ENCODE peak calls at places on chromosomes 13 and 19, in five cellular contexts. Y, E, U, G and M are unnamed samples.

GRCh38 chr13:26558074-26558805 is 757 bp downstream of the WASF3 start:
- ATAC-seq in G (peak; percentile 36), U (no peak), Y (peak; percentile 5), E (no peak), M (no peak)

GRCh38 chr19:5547881-5548280 is 19.9 kb downstream of the TINCR start:
- ATAC-seq in G (no peak), Y (peak; percentile 16), U (no peak), E (no peak), M (no peak)

GRCh38 chr19:24048261-24048660 is 38.7 kb upstream of the ZNF254 start:
- ATAC-seq in U (no peak), E (no peak), Y (no peak), G (no peak), M (no peak)

GRCh38 chr13:82758056-82758455 is 1124.2 kb downstream of the SLITRK1 start:
- ATAC-seq in E (no peak), U (no peak), G (no peak), Y (no peak), M (no peak)

GRCh38 chr13:40215311-40215710 is 451.1 kb downstream of the FOXO1 start:
- ATAC-seq in U (no peak), Y (no peak), E (no peak), G (no peak), M (no peak)

GRCh38 chr13:45728759-45729158 is 26.6 kb downstream of the CBY2 start:
- ATAC-seq in Y (no peak), U (no peak), G (peak; percentile 49), E (peak; percentile 54), M (no peak)

GRCh38 chr19:54883228-54883627 is 9.2 kb downstream of the FCAR start:
- ATAC-seq in U (no peak), G (no peak), Y (no peak), E (no peak), M (no peak)

GRCh38 chr19:6064703-6065073 is 45.6 kb downstream of the RFX2 start:
- ATAC-seq in E (no peak), U (no peak), G (no peak), Y (no peak), M (no peak)

GRCh38 chr19:45069056-45069455 is 7.2 kb downstream of the ZNF296 start:
- ATAC-seq in U (peak; percentile 18), G (no peak), E (no peak), Y (peak; percentile 44), M (no peak)

GRCh38 chr19:2320939-2321338 is 7.4 kb downstream of the LSM7 start:
- ATAC-seq in U (no peak), G (no peak), E (no peak), Y (no peak), M (no peak)

GRCh38 chr19:43976732-43977131 is 7.3 kb upstream of the ZNF155 start:
- ATAC-seq in U (no peak), Y (no peak), E (no peak), G (no peak), M (no peak)

GRCh38 chr13:75196112-75196855 is 285.7 kb downstream of the TBC1D4 start:
- ATAC-seq in E (no peak), G (no peak), Y (no peak), U (no peak), M (no peak)

GRCh38 chr13:92826197-92826596 is 400.4 kb upstream of the GPC6 start:
- ATAC-seq in G (no peak), Y (no peak), E (no peak), U (no peak), M (no peak)

GRCh38 chr13:43767351-43767901 is 19.3 kb downstream of the ENOX1 start:
- ATAC-seq in G (peak; percentile 45), U (peak; percentile 90), E (no peak), Y (peak; percentile 71), M (peak; percentile 75)

GRCh38 chr19:2274937-2275535 is 6.9 kb downstream of the PEAK3 start:
- ATAC-seq in Y (peak; percentile 32), E (no peak), G (no peak), U (peak; percentile 49), M (peak; percentile 15)

GRCh38 chr13:80037505-80037888 is 303.4 kb downstream of the SPRY2 start:
- ATAC-seq in G (no peak), E (peak; percentile 36), Y (no peak), U (no peak), M (no peak)

GRCh38 chr19:49556412-49557398 is 23.7 kb downstream of the NOSIP start:
- ATAC-seq in G (peak; percentile 44), E (peak; percentile 13), U (no peak), Y (peak; percentile 16), M (no peak)

GRCh38 chr19:46350758-46351159 is 3.9 kb downstream of the PPP5C start:
- ATAC-seq in U (peak; percentile 38), E (peak; percentile 35), Y (no peak), G (no peak), M (no peak)

GRCh38 chr19:8001651-8001994 is 3.8 kb downstream of the ELAVL1 start:
- ATAC-seq in Y (no peak), G (no peak), E (no peak), U (no peak), M (no peak)

GRCh38 chr13:41643502-41643901 is 186.2 kb downstream of the RGCC start:
- ATAC-seq in Y (no peak), U (no peak), E (no peak), G (no peak), M (no peak)

GRCh38 chr13:68275758-68276157 is 1045.6 kb upstream of the PCDH9 start:
- ATAC-seq in G (no peak), E (no peak), U (no peak), Y (no peak), M (no peak)

GRCh38 chr13:112772929-112773328 is 83.1 kb downstream of the ATP11A start:
- ATAC-seq in Y (no peak), U (no peak), E (no peak), G (no peak), M (no peak)

GRCh38 chr13:75514080-75515040 is 23.3 kb downstream of the COMMD6 start:
- ATAC-seq in U (no peak), G (no peak), E (no peak), Y (no peak), M (no peak)